ENCODE peak calls at places on chromosomes 16 and 17, in four cellular contexts. One of them, this sample, is unnamed. For H3K4me1, the result is how much of the 10 kb centered on the place peaks cover.

GRCh38 chr16:61042736-61043135 is 993.5 kb downstream of the CDH8 start:
- DNase-seq in Peyer's patch: no peak
- DNase-seq in left ventricle myocardium inferior: no peak
- DNase-seq in IMR-90: no peak
- DNase-seq in this sample: no peak

GRCh38 chr16:4176794-4177438 is 60.7 kb upstream of the ADCY9 start:
- DNase-seq in Peyer's patch: peak
- DNase-seq in left ventricle myocardium inferior: no peak
- DNase-seq in IMR-90: peak
- DNase-seq in this sample: no peak

GRCh38 chr16:61792194-61792904 is 243.9 kb downstream of the CDH8 start:
- DNase-seq in Peyer's patch: no peak
- DNase-seq in left ventricle myocardium inferior: no peak
- DNase-seq in IMR-90: no peak
- DNase-seq in this sample: no peak

GRCh38 chr16:51034481-51035109 is 116.5 kb downstream of the SALL1 start:
- DNase-seq in Peyer's patch: no peak
- DNase-seq in left ventricle myocardium inferior: no peak
- DNase-seq in IMR-90: no peak
- DNase-seq in this sample: no peak

GRCh38 chr17:79781012-79781665 is 3.2 kb downstream of the CBX2 start:
- DNase-seq in Peyer's patch: peak
- DNase-seq in left ventricle myocardium inferior: no peak
- DNase-seq in IMR-90: no peak
- DNase-seq in this sample: no peak

GRCh38 chr16:280552-280951 is at the start of gene ARHGDIG:
- DNase-seq in Peyer's patch: no peak
- DNase-seq in left ventricle myocardium inferior: no peak
- DNase-seq in IMR-90: no peak
- DNase-seq in this sample: no peak

GRCh38 chr16:11402745-11403533 is 57.7 kb downstream of the RMI2 start:
- DNase-seq in Peyer's patch: no peak
- DNase-seq in left ventricle myocardium inferior: no peak
- DNase-seq in IMR-90: no peak
- DNase-seq in this sample: no peak

GRCh38 chr17:4537451-4538235 is 17.5 kb downstream of the MYBBP1A start:
- DNase-seq in Peyer's patch: no peak
- DNase-seq in left ventricle myocardium inferior: no peak
- DNase-seq in IMR-90: no peak
- DNase-seq in this sample: no peak

GRCh38 chr16:27446721-27447120 is 44.7 kb downstream of the IL21R start:
- DNase-seq in Peyer's patch: peak
- DNase-seq in left ventricle myocardium inferior: no peak
- DNase-seq in IMR-90: no peak
- DNase-seq in this sample: peak

GRCh38 chr17:76641501-76641900 is 2.1 kb downstream of the ST6GALNAC1 start:
- DNase-seq in Peyer's patch: no peak
- DNase-seq in left ventricle myocardium inferior: no peak
- DNase-seq in IMR-90: no peak
- DNase-seq in this sample: no peak

GRCh38 chr16:31130336-31130812 is 5.2 kb downstream of the PRSS8 start:
- DNase-seq in Peyer's patch: no peak
- DNase-seq in left ventricle myocardium inferior: no peak
- DNase-seq in IMR-90: no peak
- DNase-seq in this sample: no peak

GRCh38 chr16:12794486-12795399 is 8.9 kb downstream of the CPPED1 start:
- DNase-seq in Peyer's patch: no peak
- DNase-seq in left ventricle myocardium inferior: peak
- DNase-seq in IMR-90: no peak
- DNase-seq in this sample: no peak

GRCh38 chr16:81918927-81919326 is 92.3 kb downstream of the SDR42E1 start:
- DNase-seq in Peyer's patch: no peak
- DNase-seq in left ventricle myocardium inferior: no peak
- DNase-seq in IMR-90: no peak
- DNase-seq in this sample: no peak

GRCh38 chr16:70553175-70553574 is 29.6 kb downstream of the SF3B3 start:
- DNase-seq in Peyer's patch: no peak
- DNase-seq in left ventricle myocardium inferior: no peak
- DNase-seq in IMR-90: peak
- DNase-seq in this sample: no peak

GRCh38 chr16:19073863-19074262 is 6.4 kb downstream of the COQ7 start:
- DNase-seq in Peyer's patch: no peak
- DNase-seq in left ventricle myocardium inferior: no peak
- DNase-seq in IMR-90: no peak
- DNase-seq in this sample: no peak

GRCh38 chr17:77708049-77708448 is 250.5 kb upstream of the TNRC6C start:
- DNase-seq in Peyer's patch: no peak
- DNase-seq in left ventricle myocardium inferior: no peak
- DNase-seq in IMR-90: no peak
- DNase-seq in this sample: no peak

GRCh38 chr17:58755577-58756245 is at the start of gene PPM1E:
- DNase-seq in Peyer's patch: peak
- DNase-seq in left ventricle myocardium inferior: peak
- DNase-seq in IMR-90: peak
- DNase-seq in this sample: peak

GRCh38 chr16:4371481-4372314 is at the start of gene VASN:
- DNase-seq in Peyer's patch: peak
- DNase-seq in left ventricle myocardium inferior: peak
- DNase-seq in IMR-90: peak
- DNase-seq in this sample: peak

GRCh38 chr17:72719582-72720493 is 372.6 kb downstream of the SLC39A11 start:
- DNase-seq in Peyer's patch: no peak
- DNase-seq in left ventricle myocardium inferior: no peak
- DNase-seq in IMR-90: peak
- DNase-seq in this sample: peak

GRCh38 chr17:20092292-20092867 is 83.2 kb downstream of the SPECC1 start:
- DNase-seq in Peyer's patch: no peak
- DNase-seq in left ventricle myocardium inferior: no peak
- DNase-seq in IMR-90: no peak
- DNase-seq in this sample: no peak

GRCh38 chr16:46558018-46558417 is 63.2 kb downstream of the SHCBP1 start:
- DNase-seq in Peyer's patch: no peak
- DNase-seq in left ventricle myocardium inferior: no peak
- DNase-seq in IMR-90: peak
- DNase-seq in this sample: no peak

GRCh38 chr17:64328875-64329405 is 61.7 kb downstream of the PECAM1 start:
- DNase-seq in Peyer's patch: no peak
- DNase-seq in left ventricle myocardium inferior: no peak
- DNase-seq in IMR-90: no peak
- DNase-seq in this sample: no peak

GRCh38 chr17:64328036-64328874 is 62.4 kb downstream of the PECAM1 start:
- DNase-seq in Peyer's patch: no peak
- DNase-seq in left ventricle myocardium inferior: peak
- DNase-seq in IMR-90: no peak
- DNase-seq in this sample: no peak

GRCh38 chr17:64331366-64331765 is 59.3 kb downstream of the PECAM1 start:
- DNase-seq in Peyer's patch: no peak
- DNase-seq in left ventricle myocardium inferior: no peak
- DNase-seq in IMR-90: no peak
- DNase-seq in this sample: no peak

GRCh38 chr17:64327201-64327930 is 63.3 kb downstream of the PECAM1 start:
- DNase-seq in Peyer's patch: no peak
- DNase-seq in left ventricle myocardium inferior: peak
- DNase-seq in IMR-90: no peak
- DNase-seq in this sample: no peak

DNA sequence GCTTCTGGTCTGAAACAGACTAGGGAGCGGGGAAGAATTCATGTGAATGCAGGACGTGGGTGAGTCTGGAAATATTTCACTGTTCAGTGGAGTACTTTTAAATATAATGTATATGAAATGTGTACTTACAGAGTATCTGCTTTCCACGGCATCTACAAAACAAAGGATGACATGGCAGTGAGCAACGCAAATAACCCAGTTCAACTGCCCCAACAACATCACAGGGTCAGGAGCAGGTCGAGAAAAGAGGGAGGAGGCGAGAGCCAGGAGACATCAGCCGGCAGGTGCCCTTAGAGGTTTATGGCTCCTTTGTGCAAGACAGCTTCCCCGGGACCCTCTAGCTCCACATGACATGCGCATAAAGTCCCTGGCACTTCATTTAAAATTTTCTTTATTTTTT is 61.1 kb downstream of the PECAM1 start:
- DNase-seq in Peyer's patch: no peak
- DNase-seq in left ventricle myocardium inferior: no peak
- DNase-seq in IMR-90: no peak
- DNase-seq in this sample: no peak
- H3K4me1 ChIP-seq in Peyer's patch: under half
- H3K4me1 ChIP-seq in left ventricle myocardium inferior: half or more
- H3K4me1 ChIP-seq in IMR-90: under half
- H3K4me1 ChIP-seq in this sample: under half

GRCh38 chr17:61536417-61536955 is 54.5 kb downstream of the NACA2 start:
- DNase-seq in Peyer's patch: no peak
- DNase-seq in left ventricle myocardium inferior: no peak
- DNase-seq in IMR-90: peak
- DNase-seq in this sample: no peak
- H3K4me3 ChIP-seq in Peyer's patch: no peak
- H3K4me3 ChIP-seq in left ventricle myocardium inferior: no peak
- H3K4me3 ChIP-seq in IMR-90: peak
- H3K4me3 ChIP-seq in this sample: no peak

DNA sequence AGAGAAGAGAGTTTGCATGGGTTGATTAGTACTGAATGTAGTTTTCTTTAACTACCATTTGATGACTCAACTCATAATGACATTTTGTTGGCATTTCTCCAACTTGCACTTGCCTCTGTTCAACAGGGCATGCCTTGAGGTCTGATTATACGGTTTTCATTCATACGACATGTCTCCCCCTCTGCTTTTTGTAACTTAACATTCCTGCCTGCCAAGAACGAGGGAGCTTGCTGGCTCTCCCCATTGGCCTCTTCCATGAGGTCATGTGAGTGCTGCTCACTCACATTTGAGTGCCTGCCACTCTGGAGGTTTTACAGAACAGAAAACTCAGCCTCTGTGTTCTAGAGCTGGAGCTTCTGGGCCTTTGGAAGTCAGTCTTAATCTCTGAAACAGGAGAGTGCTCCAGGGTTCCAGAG is 19.7 kb downstream of the MAP2K6 start:
- DNase-seq in Peyer's patch: no peak
- DNase-seq in left ventricle myocardium inferior: peak
- DNase-seq in IMR-90: peak
- DNase-seq in this sample: no peak
- H3K27ac ChIP-seq in Peyer's patch: no peak
- H3K27ac ChIP-seq in left ventricle myocardium inferior: peak
- H3K27ac ChIP-seq in IMR-90: no peak
- H3K27ac ChIP-seq in this sample: no peak

GRCh38 chr16:88780100-88781062 is 4.6 kb downstream of the PIEZO1 start:
- DNase-seq in Peyer's patch: no peak
- DNase-seq in left ventricle myocardium inferior: no peak
- DNase-seq in IMR-90: no peak
- DNase-seq in this sample: no peak

GRCh38 chr16:88775825-88776224 is 9.2 kb downstream of the PIEZO1 start:
- DNase-seq in Peyer's patch: no peak
- DNase-seq in left ventricle myocardium inferior: no peak
- DNase-seq in IMR-90: no peak
- DNase-seq in this sample: no peak

GRCh38 chr16:88777801-88778415 is 7.1 kb downstream of the PIEZO1 start:
- DNase-seq in Peyer's patch: no peak
- DNase-seq in left ventricle myocardium inferior: no peak
- DNase-seq in IMR-90: no peak
- DNase-seq in this sample: no peak

GRCh38 chr16:88779406-88780099 is 5.5 kb downstream of the PIEZO1 start:
- DNase-seq in Peyer's patch: no peak
- DNase-seq in left ventricle myocardium inferior: peak
- DNase-seq in IMR-90: no peak
- DNase-seq in this sample: no peak

DNA sequence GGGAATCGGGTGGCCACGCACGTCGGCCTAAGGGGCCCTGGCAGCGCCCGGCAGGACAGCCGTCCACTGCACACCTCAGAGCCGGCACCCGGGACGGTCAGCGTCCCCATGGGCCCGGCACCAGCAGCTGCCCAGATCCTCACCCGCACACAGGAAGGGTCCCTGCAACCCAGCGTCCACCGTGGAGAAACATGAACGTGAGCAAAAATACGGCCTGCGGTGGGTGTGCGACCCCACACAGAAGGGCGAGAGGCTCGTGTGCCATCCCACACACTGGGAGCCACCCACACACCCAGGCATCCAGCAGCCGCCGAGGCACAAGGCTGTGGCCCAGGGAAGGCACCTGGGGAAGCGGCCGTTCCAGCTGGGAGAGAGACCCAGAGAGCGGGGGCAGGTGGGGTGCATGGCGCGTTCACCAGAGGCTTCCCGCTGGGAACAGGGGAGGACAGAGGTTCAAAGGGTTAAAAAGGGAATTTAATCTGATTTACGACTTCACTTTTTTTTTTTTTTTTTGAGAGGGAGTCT is 6.4 kb downstream of the PIEZO1 start:
- DNase-seq in Peyer's patch: no peak
- DNase-seq in left ventricle myocardium inferior: no peak
- DNase-seq in IMR-90: no peak
- DNase-seq in this sample: no peak
- H3K4me1 ChIP-seq in Peyer's patch: half or more
- H3K4me1 ChIP-seq in left ventricle myocardium inferior: half or more
- H3K4me1 ChIP-seq in IMR-90: half or more
- H3K4me1 ChIP-seq in this sample: half or more

GRCh38 chr16:68519225-68519745 is 19.8 kb upstream of the ZFP90 start:
- DNase-seq in Peyer's patch: no peak
- DNase-seq in left ventricle myocardium inferior: no peak
- DNase-seq in IMR-90: no peak
- DNase-seq in this sample: no peak

GRCh38 chr16:68526143-68526781 is 12.8 kb upstream of the ZFP90 start:
- DNase-seq in Peyer's patch: no peak
- DNase-seq in left ventricle myocardium inferior: no peak
- DNase-seq in IMR-90: no peak
- DNase-seq in this sample: no peak

GRCh38 chr16:68524069-68524820 is 14.8 kb upstream of the ZFP90 start:
- DNase-seq in Peyer's patch: no peak
- DNase-seq in left ventricle myocardium inferior: no peak
- DNase-seq in IMR-90: no peak
- DNase-seq in this sample: no peak

GRCh38 chr16:68517606-68518161 is 21.4 kb upstream of the ZFP90 start:
- DNase-seq in Peyer's patch: no peak
- DNase-seq in left ventricle myocardium inferior: no peak
- DNase-seq in IMR-90: no peak
- DNase-seq in this sample: no peak

GRCh38 chr16:68520649-68521086 is 18.4 kb upstream of the ZFP90 start:
- DNase-seq in Peyer's patch: peak
- DNase-seq in left ventricle myocardium inferior: peak
- DNase-seq in IMR-90: peak
- DNase-seq in this sample: peak
- H3K4me3 ChIP-seq in Peyer's patch: peak
- H3K4me3 ChIP-seq in left ventricle myocardium inferior: peak
- H3K4me3 ChIP-seq in IMR-90: no peak
- H3K4me3 ChIP-seq in this sample: no peak

This sample was measured in CD4-positive, alpha-beta memory T cell.